ENCODE peak calls at places on chromosomes 11 and 22, in nine cellular contexts. X, H, V, R, E, Q, G, K and N are unnamed samples.
A peak's percentile ranks its signal among the peaks of the same experiment; 100 is the strongest.

GRCh38 chr11:111395749-111396148 is 16.7 kb upstream of the POU2AF1 start:
- DNase-seq in X (no peak), H (no peak), V (no peak), R (no peak), E (no peak), Q (no peak), G (no peak), K (no peak), N (no peak)

GRCh38 chr11:78030429-78031325 is 7.6 kb upstream of the KCTD14 start:
- DNase-seq in X (no peak), H (peak; percentile 50), V (peak; percentile 52), R (peak; percentile 88), E (peak; percentile 80), Q (no peak), G (peak; percentile 62), K (peak; percentile 83), N (no peak)

GRCh38 chr11:100872951-100873350 is 185.9 kb downstream of the ARHGAP42 start:
- DNase-seq in X (no peak), H (no peak), V (no peak), R (no peak), E (no peak), Q (no peak), G (no peak), K (no peak), N (no peak)

GRCh38 chr11:64597671-64598101 is 6.7 kb downstream of the SLC22A12 start:
- DNase-seq in X (no peak), H (no peak), V (no peak), R (peak; percentile 52), E (no peak), Q (no peak), G (peak; percentile 11), K (no peak), N (no peak)

GRCh38 chr11:126339866-126340434 is 15.5 kb upstream of the ST3GAL4 start:
- DNase-seq in X (no peak), H (peak; percentile 62), V (peak; percentile 78), R (no peak), E (no peak), Q (no peak), G (no peak), K (peak; percentile 71), N (no peak)

GRCh38 chr11:227824-228223 is 8.3 kb downstream of the SIRT3 start:
- DNase-seq in X (no peak), H (no peak), V (no peak), R (no peak), E (no peak), Q (no peak), G (no peak), K (no peak), N (no peak)

GRCh38 chr11:13073119-13073981 is 64.2 kb downstream of the RASSF10 start:
- DNase-seq in X (no peak), H (peak; percentile 79), V (no peak), R (no peak), E (no peak), Q (no peak), G (no peak), K (peak; percentile 85), N (no peak)

GRCh38 chr11:40647290-40647689 is 812.2 kb downstream of the LRRC4C start:
- DNase-seq in X (no peak), H (no peak), V (no peak), R (no peak), E (no peak), Q (no peak), G (no peak), K (no peak), N (no peak)

GRCh38 chr11:11993814-11994213 is 14.6 kb downstream of the DKK3 start:
- DNase-seq in X (no peak), H (peak; percentile 86), V (no peak), R (no peak), E (peak; percentile 78), Q (no peak), G (peak; percentile 53), K (peak; percentile 40), N (no peak)

GRCh38 chr11:121282376-121282775 is 10.2 kb upstream of the SC5D start:
- DNase-seq in X (no peak), H (no peak), V (no peak), R (no peak), E (no peak), Q (no peak), G (no peak), K (no peak), N (no peak)

GRCh38 chr22:26546282-26546681 is 34.0 kb upstream of the TFIP11 start:
- DNase-seq in X (no peak), H (no peak), V (peak; percentile 65), R (no peak), E (no peak), Q (no peak), G (no peak), K (no peak), N (no peak)

GRCh38 chr22:36746571-36746970 is 29.3 kb downstream of the IFT27 start:
- DNase-seq in X (no peak), H (no peak), V (no peak), R (peak; percentile 33), E (no peak), Q (no peak), G (no peak), K (no peak), N (no peak)

GRCh38 chr22:28600546-28601143 is 79.0 kb downstream of the TTC28 start:
- DNase-seq in X (no peak), H (peak; percentile 72), V (peak; percentile 17), R (no peak), E (no peak), Q (peak; percentile 57), G (no peak), K (peak; percentile 21), N (no peak)

GRCh38 chr22:23499845-23500500 is 80.1 kb downstream of the IGLL1 start:
- DNase-seq in X (no peak), H (no peak), V (no peak), R (peak; percentile 37), E (no peak), Q (no peak), G (no peak), K (no peak), N (no peak)

GRCh38 chr11:76090821-76091220 is 115.5 kb downstream of the WNT11 start:
- DNase-seq in X (no peak), H (no peak), V (no peak), R (no peak), E (no peak), Q (no peak), G (no peak), K (no peak), N (no peak)

GRCh38 chr11:95308512-95309035 is 77.6 kb upstream of the SESN3 start:
- DNase-seq in X (no peak), H (no peak), V (no peak), R (no peak), E (no peak), Q (no peak), G (no peak), K (no peak), N (no peak)